ENCODE peak calls at places on chromosomes 1 and 21, in four cellular contexts. One of them, this sample, is unnamed.

GRCh38 chr1:23168079-23168461 is 586 bp downstream of the LUZP1 start:
- DNase-seq in activated T-cell treated with anti-CD3 and anti-CD28 coated beads for 24 hours: no peak
- DNase-seq in H4: no peak
- DNase-seq in WTC11: no peak
- DNase-seq in this sample: no peak

GRCh38 chr1:206833741-206834140 is 31.7 kb upstream of the IL20 start:
- DNase-seq in activated T-cell treated with anti-CD3 and anti-CD28 coated beads for 24 hours: no peak
- DNase-seq in H4: no peak
- DNase-seq in WTC11: no peak
- DNase-seq in this sample: no peak

GRCh38 chr21:34857874-34858273 is 189.1 kb downstream of the CLIC6 start:
- DNase-seq in activated T-cell treated with anti-CD3 and anti-CD28 coated beads for 24 hours: no peak
- DNase-seq in H4: no peak
- DNase-seq in WTC11: no peak
- DNase-seq in this sample: peak; percentile 28

GRCh38 chr21:43726686-43727570 is 8.0 kb downstream of the PDXK start:
- DNase-seq in activated T-cell treated with anti-CD3 and anti-CD28 coated beads for 24 hours: no peak
- DNase-seq in H4: no peak
- DNase-seq in WTC11: no peak
- DNase-seq in this sample: no peak

GRCh38 chr1:2134604-2135307 is 59.8 kb downstream of the FAAP20 start:
- DNase-seq in activated T-cell treated with anti-CD3 and anti-CD28 coated beads for 24 hours: no peak
- DNase-seq in H4: no peak
- DNase-seq in WTC11: no peak
- DNase-seq in this sample: no peak

GRCh38 chr21:31538821-31539220 is 120.7 kb upstream of the SOD1 start:
- DNase-seq in activated T-cell treated with anti-CD3 and anti-CD28 coated beads for 24 hours: no peak
- DNase-seq in H4: no peak
- DNase-seq in WTC11: no peak
- DNase-seq in this sample: no peak

GRCh38 chr1:29370067-29370466 is 133.7 kb downstream of the PTPRU start:
- DNase-seq in activated T-cell treated with anti-CD3 and anti-CD28 coated beads for 24 hours: no peak
- DNase-seq in H4: no peak
- DNase-seq in WTC11: no peak
- DNase-seq in this sample: no peak

GRCh38 chr1:8061673-8062386 is 35.7 kb upstream of the ERRFI1 start:
- DNase-seq in activated T-cell treated with anti-CD3 and anti-CD28 coated beads for 24 hours: no peak
- DNase-seq in H4: peak; percentile 77
- DNase-seq in WTC11: no peak
- DNase-seq in this sample: no peak

GRCh38 chr1:248686815-248687214 is 15.8 kb downstream of the OR14I1 start:
- DNase-seq in activated T-cell treated with anti-CD3 and anti-CD28 coated beads for 24 hours: no peak
- DNase-seq in H4: peak; percentile 23
- DNase-seq in WTC11: no peak
- DNase-seq in this sample: peak; percentile 48

GRCh38 chr1:30085814-30086770 is 637.3 kb downstream of the MATN1 start:
- DNase-seq in activated T-cell treated with anti-CD3 and anti-CD28 coated beads for 24 hours: no peak
- DNase-seq in H4: no peak
- DNase-seq in WTC11: peak; percentile 94
- DNase-seq in this sample: peak; percentile 55

GRCh38 chr21:29072873-29073221 is 601 bp downstream of the CCT8 start:
- DNase-seq in activated T-cell treated with anti-CD3 and anti-CD28 coated beads for 24 hours: no peak
- DNase-seq in H4: no peak
- DNase-seq in WTC11: no peak
- DNase-seq in this sample: peak; percentile 9

GRCh38 chr21:31132574-31133242 is 94.4 kb upstream of the KRTAP19-8 start:
- DNase-seq in activated T-cell treated with anti-CD3 and anti-CD28 coated beads for 24 hours: peak; percentile 54
- DNase-seq in H4: peak; percentile 77
- DNase-seq in WTC11: no peak
- DNase-seq in this sample: no peak

GRCh38 chr21:41142051-41142795 is 25.7 kb upstream of the BACE2 start:
- DNase-seq in activated T-cell treated with anti-CD3 and anti-CD28 coated beads for 24 hours: no peak
- DNase-seq in H4: peak; percentile 26
- DNase-seq in WTC11: no peak
- DNase-seq in this sample: no peak

GRCh38 chr1:201429771-201430501 is 8.4 kb upstream of the TNNI1 start:
- DNase-seq in activated T-cell treated with anti-CD3 and anti-CD28 coated beads for 24 hours: no peak
- DNase-seq in H4: no peak
- DNase-seq in WTC11: no peak
- DNase-seq in this sample: no peak

GRCh38 chr1:161119017-161119378 is 1.1 kb downstream of the NIT1 start:
- DNase-seq in activated T-cell treated with anti-CD3 and anti-CD28 coated beads for 24 hours: no peak
- DNase-seq in H4: no peak
- DNase-seq in WTC11: peak; percentile 18
- DNase-seq in this sample: no peak

GRCh38 chr1:83860506-83861221 is 138.3 kb downstream of the TTLL7 start:
- DNase-seq in activated T-cell treated with anti-CD3 and anti-CD28 coated beads for 24 hours: peak; percentile 60
- DNase-seq in H4: no peak
- DNase-seq in WTC11: peak; percentile 91
- DNase-seq in this sample: peak; percentile 71

GRCh38 chr21:15250384-15250783 is 185.6 kb upstream of the NRIP1 start:
- DNase-seq in activated T-cell treated with anti-CD3 and anti-CD28 coated beads for 24 hours: no peak
- DNase-seq in H4: no peak
- DNase-seq in WTC11: no peak
- DNase-seq in this sample: no peak

GRCh38 chr1:145960468-145961108 is 2.8 kb upstream of the LIX1L start:
- DNase-seq in activated T-cell treated with anti-CD3 and anti-CD28 coated beads for 24 hours: peak; percentile 41
- DNase-seq in H4: no peak
- DNase-seq in WTC11: peak; percentile 90
- DNase-seq in this sample: peak; percentile 92